ENCODE peak calls at places on chromosomes 6 and 20, in four cellular contexts. M, E, Y and C are unnamed samples.

GRCh38 chr6:137213331-137213740 is 5.8 kb downstream of the IFNGR1 start:
- DNase-seq in M (no peak), E (no peak), Y (no peak), C (no peak)

GRCh38 chr20:21396045-21396893 is 1.1 kb downstream of the NKX2-4 start:
- DNase-seq in M (peak; percentile 47), E (peak; percentile 6), Y (peak; percentile 66), C (peak; percentile 32)

GRCh38 chr20:1577906-1578305 is 20.4 kb upstream of the SIRPD start:
- DNase-seq in M (no peak), E (no peak), Y (no peak), C (no peak)

GRCh38 chr20:31652917-31653385 is 15.2 kb downstream of the COX4I2 start:
- DNase-seq in M (no peak), E (no peak), Y (no peak), C (no peak)

GRCh38 chr20:51379601-51380341 is 162.7 kb downstream of the NFATC2 start:
- DNase-seq in M (no peak), E (no peak), Y (peak; percentile 18), C (no peak)

GRCh38 chr20:5393218-5393870 is 76.6 kb upstream of the PROKR2 start:
- DNase-seq in M (no peak), E (no peak), Y (no peak), C (no peak)

GRCh38 chr6:26220353-26220970 is 133.2 kb downstream of the HFE start:
- DNase-seq in M (no peak), E (no peak), Y (no peak), C (no peak)

GRCh38 chr6:137799950-137800568 is 67.0 kb upstream of the TNFAIP3 start:
- DNase-seq in M (peak; percentile 89), E (peak; percentile 83), Y (no peak), C (peak; percentile 78)

GRCh38 chr20:43900062-43900461 is 14.6 kb upstream of the TOX2 start:
- DNase-seq in M (no peak), E (no peak), Y (no peak), C (no peak)

GRCh38 chr20:42649716-42650115 is 540.0 kb downstream of the PTPRT start:
- DNase-seq in M (no peak), E (no peak), Y (no peak), C (no peak)

GRCh38 chr6:100217641-100218040 is 223.6 kb upstream of the MCHR2 start:
- DNase-seq in M (no peak), E (no peak), Y (no peak), C (no peak)

GRCh38 chr6:11650711-11651110 is 113.2 kb downstream of the TMEM170B start:
- DNase-seq in M (no peak), E (no peak), Y (no peak), C (no peak)

GRCh38 chr6:144335914-144336313 is 50.8 kb downstream of the UTRN start:
- DNase-seq in M (peak; percentile 85), E (no peak), Y (no peak), C (no peak)

GRCh38 chr6:159103396-159104162 is 58.8 kb upstream of the TAGAP start:
- DNase-seq in M (no peak), E (no peak), Y (no peak), C (no peak)

GRCh38 chr6:71349395-71349794 is 60.8 kb downstream of the OGFRL1 start:
- DNase-seq in M (peak; percentile 27), E (no peak), Y (no peak), C (no peak)

GRCh38 chr6:13233106-13233505 is 95.2 kb downstream of the TBC1D7 start:
- DNase-seq in M (no peak), E (no peak), Y (no peak), C (no peak)

GRCh38 chr6:111487656-111488055 is 4.6 kb upstream of the REV3L start:
- DNase-seq in M (peak; percentile 86), E (no peak), Y (no peak), C (no peak)

GRCh38 chr6:28634758-28635546 is 109.3 kb downstream of the GPX5 start:
- DNase-seq in M (no peak), E (peak; percentile 6), Y (no peak), C (no peak)

GRCh38 chr6:105067329-105067728 is 110.4 kb downstream of the LIN28B start:
- DNase-seq in M (no peak), E (no peak), Y (no peak), C (no peak)

GRCh38 chr20:34624628-34625027 is 52.3 kb downstream of the PIGU start:
- DNase-seq in M (no peak), E (no peak), Y (no peak), C (no peak)

GRCh38 chr20:21100590-21101452 is 5.3 kb downstream of the LINC00237 start:
- DNase-seq in M (no peak), E (no peak), Y (peak; percentile 67), C (no peak)

GRCh38 chr20:47338131-47338628 is 18.3 kb downstream of the ZMYND8 start:
- DNase-seq in M (no peak), E (no peak), Y (no peak), C (no peak)

GRCh38 chr20:47347661-47348462 is 8.6 kb downstream of the ZMYND8 start:
- DNase-seq in M (no peak), E (no peak), Y (no peak), C (no peak)

GRCh38 chr20:47346172-47346571 is 10.3 kb downstream of the ZMYND8 start:
- DNase-seq in M (peak; percentile 24), E (no peak), Y (no peak), C (no peak)

GRCh38 chr20:47345214-47345613 is 11.3 kb downstream of the ZMYND8 start:
- DNase-seq in M (no peak), E (no peak), Y (no peak), C (no peak)

GRCh38 chr20:47343007-47343472 is 13.5 kb downstream of the ZMYND8 start:
- DNase-seq in M (no peak), E (no peak), Y (peak; percentile 27), C (no peak)
- H3K36me3 ChIP-seq in M (peaks cover 49% of the 10 kb centered on the region), E (peaks cover 4% of the 10 kb centered on the region), Y (peaks cover 23% of the 10 kb centered on the region), C (peaks cover 2% of the 10 kb centered on the region)

DNA sequence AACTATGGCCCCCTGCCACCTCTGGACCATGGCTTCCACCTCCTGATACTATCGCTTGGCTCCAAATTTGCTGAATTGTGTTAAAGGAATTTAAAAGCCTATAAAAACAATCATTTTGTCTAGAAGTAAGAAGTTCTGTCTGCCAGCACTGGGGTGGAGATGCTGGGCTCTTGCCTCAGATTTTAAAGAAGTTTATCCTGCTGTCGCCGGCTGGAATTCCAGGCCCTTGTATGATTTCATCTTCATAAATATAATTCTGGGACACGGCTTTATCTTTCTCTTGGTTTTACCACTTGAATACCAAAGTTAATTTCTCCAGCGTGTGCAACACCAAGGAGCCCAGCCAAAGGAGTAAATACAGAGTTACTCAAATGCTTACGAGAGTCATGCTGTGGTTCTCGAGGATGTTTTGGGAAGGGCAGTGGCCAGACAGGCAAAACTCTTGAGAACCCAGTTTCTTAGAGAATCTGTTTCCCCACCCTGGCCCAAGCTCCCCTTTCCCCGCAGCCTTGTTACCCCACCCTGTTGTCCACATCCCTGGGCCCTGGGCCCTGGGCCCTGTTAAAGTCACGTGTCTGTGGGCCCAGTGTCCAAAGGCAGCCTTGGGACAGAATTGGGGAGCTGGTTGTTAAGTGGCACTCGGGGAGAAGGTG is 31.9 kb downstream of the C6orf89 start:
- DNase-seq in M (no peak), E (no peak), Y (peak; percentile 68), C (no peak)
- H3K36me3 ChIP-seq in M (peaks cover 78% of the 10 kb centered on the region), E (no peaks in the 10 kb centered on the region), Y (peaks cover 75% of the 10 kb centered on the region), C (peaks cover 30% of the 10 kb centered on the region)

DNA sequence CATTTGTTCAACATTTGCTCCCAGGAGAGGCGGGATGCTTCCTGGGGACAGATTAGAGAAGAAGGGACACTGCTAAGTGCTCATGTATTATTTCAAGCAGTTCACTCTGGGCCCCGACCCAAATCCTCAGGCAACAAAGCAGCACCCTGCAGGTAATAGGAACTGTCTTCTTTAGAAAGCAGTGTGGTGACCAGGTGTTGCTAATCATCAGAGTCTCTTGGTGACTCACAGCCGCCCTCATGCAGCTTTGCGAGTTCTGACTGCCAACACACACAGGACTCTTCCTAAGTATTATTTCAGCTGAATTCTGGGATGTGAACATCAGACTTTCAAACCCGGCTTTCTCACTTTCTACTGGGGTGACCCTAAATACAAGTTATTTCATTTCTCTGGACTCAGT is 356.4 kb downstream of the PRKN start:
- DNase-seq in M (no peak), E (no peak), Y (no peak), C (no peak)
- H3K36me3 ChIP-seq in M (no peaks in the 10 kb centered on the region), E (no peaks in the 10 kb centered on the region), Y (no peaks in the 10 kb centered on the region), C (no peaks in the 10 kb centered on the region)

GRCh38 chr20:53571555-53572286 is 21.9 kb downstream of the ZNF217 start:
- DNase-seq in M (no peak), E (no peak), Y (no peak), C (no peak)

GRCh38 chr20:53569005-53569404 is 24.6 kb downstream of the ZNF217 start:
- DNase-seq in M (no peak), E (no peak), Y (no peak), C (no peak)

GRCh38 chr20:53568351-53568750 is 25.3 kb downstream of the ZNF217 start:
- DNase-seq in M (no peak), E (no peak), Y (no peak), C (no peak)

GRCh38 chr20:53569606-53570307 is 23.9 kb downstream of the ZNF217 start:
- DNase-seq in M (no peak), E (no peak), Y (no peak), C (no peak)

DNA sequence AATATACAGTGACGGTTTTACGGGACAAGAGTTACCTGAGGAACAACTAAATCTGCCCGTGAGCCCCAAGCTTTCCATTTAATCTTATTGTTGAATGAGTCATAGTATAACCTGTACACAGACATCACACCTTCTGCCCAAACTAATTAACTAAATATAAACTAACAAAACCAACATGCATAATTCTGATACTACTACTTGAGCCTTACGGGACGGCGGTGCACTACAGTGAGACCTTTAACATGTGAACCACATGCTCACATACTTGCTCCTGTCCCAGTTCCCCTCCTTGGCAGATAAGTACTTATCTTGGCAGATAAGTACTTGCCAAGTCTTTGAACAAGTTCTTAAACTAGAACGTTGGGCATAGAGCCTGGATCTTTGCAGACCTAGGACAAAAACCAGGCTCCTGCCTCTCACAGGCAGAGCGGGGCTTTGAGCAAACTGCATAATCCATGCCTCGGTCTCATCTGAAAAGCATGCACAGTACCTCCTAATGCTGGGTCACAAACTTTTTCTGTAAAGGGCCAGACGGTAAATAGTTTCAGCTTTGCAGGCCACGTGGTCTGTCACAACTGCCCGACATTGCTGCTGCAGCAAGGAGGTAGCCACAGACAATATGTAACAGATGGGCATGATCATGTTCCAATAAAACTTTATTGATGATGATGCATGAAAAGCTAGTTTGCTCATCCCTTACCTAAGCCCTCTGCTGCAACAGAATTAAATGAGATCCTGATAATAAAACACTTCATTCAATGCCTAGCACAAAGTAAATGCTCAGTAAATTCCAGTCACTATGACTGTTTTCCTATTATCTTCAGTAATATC is 23.0 kb downstream of the ZNF217 start:
- DNase-seq in M (no peak), E (no peak), Y (no peak), C (no peak)
- H3K36me3 ChIP-seq in M (peaks cover 91% of the 10 kb centered on the region), E (peaks cover 5% of the 10 kb centered on the region), Y (peaks cover 88% of the 10 kb centered on the region), C (peaks cover 63% of the 10 kb centered on the region)

GRCh38 chr6:122449084-122449483 is 22.5 kb downstream of the SERINC1 start:
- DNase-seq in M (no peak), E (no peak), Y (no peak), C (no peak)

GRCh38 chr6:122445274-122445673 is 26.3 kb downstream of the SERINC1 start:
- DNase-seq in M (no peak), E (no peak), Y (no peak), C (no peak)
- H3K36me3 ChIP-seq in M (peaks cover 90% of the 10 kb centered on the region), E (no peaks in the 10 kb centered on the region), Y (peaks cover 98% of the 10 kb centered on the region), C (peaks cover 26% of the 10 kb centered on the region)

DNA sequence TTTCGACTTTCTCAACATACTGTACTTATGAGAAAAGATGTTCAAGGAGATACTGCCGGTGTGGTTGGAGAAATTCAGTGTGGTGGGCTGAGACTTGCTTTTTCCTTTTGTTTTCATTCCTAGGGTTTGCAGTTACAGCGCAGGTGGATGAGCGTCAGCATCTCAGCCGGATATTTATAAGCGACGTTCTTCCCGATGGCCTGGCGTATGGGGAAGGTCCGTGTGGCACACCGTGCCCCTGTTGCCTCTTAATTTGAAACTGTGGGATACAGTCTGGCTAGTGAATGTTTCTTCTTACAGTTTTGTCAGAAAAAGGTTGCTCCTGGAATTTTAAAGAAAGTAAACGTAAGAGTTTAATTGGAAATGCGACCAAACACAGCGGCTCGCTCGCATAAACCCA is 81.7 kb upstream of the CLDN20 start:
- DNase-seq in M (no peak), E (no peak), Y (no peak), C (no peak)
- H3K36me3 ChIP-seq in M (no peaks in the 10 kb centered on the region), E (no peaks in the 10 kb centered on the region), Y (no peaks in the 10 kb centered on the region), C (no peaks in the 10 kb centered on the region)